ENCODE peak calls at places on chromosomes 11 and 22, in five cellular contexts. V, E, Y, I and W are unnamed samples.

GRCh38 chr11:42707541-42707940 is 604.3 kb upstream of the API5 start:
- ATAC-seq in V (no peak), E (no peak), Y (no peak), I (no peak), W (no peak)

GRCh38 chr11:130051077-130051476 is 18.6 kb upstream of the APLP2 start:
- ATAC-seq in I (no peak), E (no peak), V (no peak), Y (peak; percentile 79), W (peak; percentile 51)

GRCh38 chr11:131918663-131919062 is 548.2 kb downstream of the NTM start:
- ATAC-seq in E (no peak), V (no peak), Y (no peak), I (no peak), W (no peak)

GRCh38 chr22:28822930-28823481 is 22.6 kb upstream of the XBP1 start:
- ATAC-seq in I (peak; percentile 10), E (peak; percentile 22), V (peak; percentile 55), Y (no peak), W (no peak)

GRCh38 chr11:118081241-118081958 is 4.5 kb downstream of the TMPRSS4 start:
- ATAC-seq in Y (no peak), E (no peak), I (no peak), V (no peak), W (no peak)

GRCh38 chr11:11864332-11864731 is 22.6 kb downstream of the USP47 start:
- ATAC-seq in Y (no peak), E (peak; percentile 83), I (no peak), V (peak; percentile 9), W (no peak)

GRCh38 chr11:66290332-66290629 is 1.3 kb upstream of the YIF1A start:
- ATAC-seq in I (no peak), V (no peak), Y (no peak), E (no peak), W (no peak)

GRCh38 chr11:60194511-60194910 is 11.6 kb upstream of the MS4A6A start:
- ATAC-seq in V (peak; percentile 73), I (no peak), E (peak; percentile 7), Y (no peak), W (no peak)

GRCh38 chr11:118200901-118201680 is 23.7 kb downstream of the JAML start:
- ATAC-seq in Y (no peak), E (no peak), V (no peak), I (no peak), W (no peak)

GRCh38 chr11:92457250-92457649 is 232.6 kb downstream of the FAT3 start:
- ATAC-seq in E (no peak), I (no peak), Y (no peak), V (no peak), W (no peak)

DNA sequence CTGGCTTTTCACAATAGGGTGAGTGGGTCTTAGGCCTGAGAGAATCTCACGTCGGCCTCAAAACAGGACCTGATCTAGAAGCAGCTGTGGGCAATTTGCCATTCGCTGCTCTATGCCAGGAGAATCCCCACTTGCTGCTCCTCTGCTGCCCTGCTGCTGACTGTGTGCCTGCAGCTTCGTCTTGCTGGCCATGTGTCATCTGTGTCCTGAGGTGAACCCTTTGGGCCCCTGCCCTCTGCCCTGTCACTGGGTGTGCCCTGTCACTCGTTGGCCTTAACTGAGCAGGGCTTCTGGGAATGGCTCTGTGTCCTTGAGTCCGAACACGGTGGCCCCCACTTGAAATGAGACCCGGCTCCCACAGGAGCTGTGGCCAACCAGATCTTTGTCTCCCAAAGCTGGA is 6.2 kb downstream of the NAA40 start:
- ATAC-seq in V (peak; percentile 48), Y (peak; percentile 13), I (peak; percentile 84), E (no peak), W (peak; percentile 12)
- H3K36me3 ChIP-seq in V (peaks cover 78% of the 10 kb centered on the region), Y (peaks cover 18% of the 10 kb centered on the region), I (peaks cover 18% of the 10 kb centered on the region), E (peaks cover 14% of the 10 kb centered on the region), W (no peaks in the 10 kb centered on the region)

DNA sequence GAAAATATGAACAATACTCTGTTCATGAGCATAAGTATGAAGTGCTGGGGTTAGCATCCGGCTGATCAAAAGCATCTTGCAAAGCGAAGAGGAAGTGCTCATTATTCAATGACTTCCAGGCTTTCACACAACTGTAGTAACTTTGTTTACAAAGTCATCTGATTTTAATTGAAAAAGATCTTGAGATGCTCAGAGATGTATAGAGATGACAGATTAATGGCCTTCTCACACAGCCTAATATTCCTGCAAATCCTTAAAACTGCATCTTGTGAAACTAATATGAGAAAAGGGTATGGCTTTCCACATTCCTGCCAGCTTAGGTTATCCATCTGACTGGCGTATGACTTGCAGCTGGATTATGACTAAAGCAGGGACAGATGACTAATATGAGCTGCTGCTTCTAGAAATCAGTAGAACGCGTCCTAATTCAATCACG is 125.4 kb downstream of the CASP12 start:
- ATAC-seq in I (no peak), Y (peak; percentile 92), V (no peak), E (no peak), W (peak; percentile 43)
- TF ChIP-seq EP300 in I (no peak), Y (no peak), V (no peak), E (no peak), W (no peak)

DNA sequence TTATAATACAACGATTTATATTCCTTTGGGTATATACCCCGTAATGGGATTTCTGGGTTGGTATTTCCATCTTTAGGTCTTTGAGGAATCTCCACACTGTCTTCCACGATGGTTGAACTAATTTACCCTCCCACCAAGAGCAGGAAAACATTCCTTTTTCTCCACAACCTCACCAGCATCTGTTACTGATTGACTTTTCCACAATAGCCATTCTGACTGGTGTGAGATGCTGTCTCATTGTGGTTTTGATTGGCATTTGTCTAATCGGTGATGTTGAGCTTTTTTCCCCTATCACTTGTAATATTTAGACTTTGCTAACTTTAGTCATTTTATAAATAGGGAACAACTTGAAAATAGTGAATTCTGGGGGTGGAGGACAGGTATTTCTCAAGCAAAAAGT is 58.1 kb downstream of the PPFIA1 start:
- ATAC-seq in E (no peak), V (no peak), I (no peak), Y (no peak), W (no peak)
- H3K36me3 ChIP-seq in E (peaks cover 40% of the 10 kb centered on the region), V (peaks cover 84% of the 10 kb centered on the region), I (peaks cover 72% of the 10 kb centered on the region), Y (peaks cover 47% of the 10 kb centered on the region), W (peaks cover 90% of the 10 kb centered on the region)

GRCh38 chr11:62791501-62792192 is at the start of gene TMEM223:
- ATAC-seq in I (peak; percentile 85), E (peak; percentile 90), V (peak; percentile 89), Y (peak; percentile 94), W (peak; percentile 83)
- TF ChIP-seq EP300 in I (no peak), E (no peak), V (no peak), Y (no peak), W (no peak)

DNA sequence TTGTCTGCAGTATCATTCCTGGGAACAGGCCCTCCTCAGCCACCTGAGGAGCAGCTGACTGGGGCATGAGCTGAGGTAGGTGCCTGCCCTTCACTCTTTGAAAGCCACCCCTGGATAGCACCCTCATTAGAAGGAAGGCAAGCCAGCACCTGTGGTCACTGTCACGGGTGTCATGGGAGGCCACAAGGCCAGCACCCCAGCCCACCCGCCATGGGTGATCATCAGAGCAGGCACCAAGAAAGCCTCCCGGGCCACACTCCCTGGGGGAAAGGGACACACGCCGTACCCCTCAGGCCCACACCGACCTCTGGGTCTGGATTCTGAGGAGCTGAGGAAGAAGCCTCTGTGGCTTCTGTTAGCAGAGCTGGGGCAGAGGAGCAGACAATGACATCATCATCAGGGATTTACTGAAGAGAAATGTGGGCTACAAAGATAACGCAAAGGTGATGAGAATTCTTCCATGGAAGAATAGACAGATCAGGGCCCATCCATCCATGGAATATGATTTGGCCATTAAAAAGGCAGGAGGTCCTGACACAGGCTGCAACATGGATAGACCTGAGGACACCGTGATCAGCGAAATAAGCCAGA is 16.7 kb upstream of the NAP1L4 start:
- ATAC-seq in I (no peak), E (no peak), V (no peak), Y (no peak), W (no peak)
- H3K36me3 ChIP-seq in I (peaks cover 56% of the 10 kb centered on the region), E (peaks cover 8% of the 10 kb centered on the region), V (peaks cover 70% of the 10 kb centered on the region), Y (peaks cover 81% of the 10 kb centered on the region), W (peaks cover 98% of the 10 kb centered on the region)

DNA sequence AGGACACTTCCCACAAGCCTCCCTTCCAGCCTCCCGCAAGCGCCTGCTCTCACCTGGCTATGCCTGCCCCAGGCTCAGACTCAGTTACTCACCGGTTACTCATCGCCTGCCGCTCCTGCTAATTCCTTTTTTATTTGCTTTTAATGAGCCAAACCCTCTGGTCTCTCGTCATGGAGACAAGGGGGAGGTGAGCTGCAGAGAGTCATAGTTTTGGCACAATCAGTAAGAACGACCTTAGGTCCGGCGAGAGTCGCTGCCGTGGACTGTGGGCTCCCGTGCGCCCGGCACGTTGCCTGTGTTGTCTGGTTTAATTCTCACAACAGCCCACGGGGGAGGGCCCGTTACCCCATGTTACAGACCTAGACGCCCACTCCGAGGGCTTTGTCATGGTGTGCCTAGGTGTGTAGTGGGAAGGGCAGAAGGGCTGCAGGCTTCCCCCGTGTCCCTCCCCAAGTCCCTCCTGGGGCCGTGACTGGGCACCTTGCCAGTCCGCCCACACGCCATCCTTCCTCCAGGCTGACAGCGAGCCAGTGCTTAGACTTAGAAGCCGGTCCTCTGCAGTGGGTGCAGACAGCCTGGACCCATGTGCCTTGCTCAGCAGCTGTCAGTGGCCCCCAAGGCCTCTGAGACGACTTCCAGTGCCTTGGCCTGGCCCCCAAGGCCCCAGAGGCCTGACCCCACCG is 42.2 kb downstream of the WNT7B start:
- ATAC-seq in V (no peak), E (no peak), I (no peak), Y (peak; percentile 15), W (no peak)
- TF ChIP-seq EP300 in V (no peak), E (no peak), I (no peak), Y (no peak), W (no peak)

DNA sequence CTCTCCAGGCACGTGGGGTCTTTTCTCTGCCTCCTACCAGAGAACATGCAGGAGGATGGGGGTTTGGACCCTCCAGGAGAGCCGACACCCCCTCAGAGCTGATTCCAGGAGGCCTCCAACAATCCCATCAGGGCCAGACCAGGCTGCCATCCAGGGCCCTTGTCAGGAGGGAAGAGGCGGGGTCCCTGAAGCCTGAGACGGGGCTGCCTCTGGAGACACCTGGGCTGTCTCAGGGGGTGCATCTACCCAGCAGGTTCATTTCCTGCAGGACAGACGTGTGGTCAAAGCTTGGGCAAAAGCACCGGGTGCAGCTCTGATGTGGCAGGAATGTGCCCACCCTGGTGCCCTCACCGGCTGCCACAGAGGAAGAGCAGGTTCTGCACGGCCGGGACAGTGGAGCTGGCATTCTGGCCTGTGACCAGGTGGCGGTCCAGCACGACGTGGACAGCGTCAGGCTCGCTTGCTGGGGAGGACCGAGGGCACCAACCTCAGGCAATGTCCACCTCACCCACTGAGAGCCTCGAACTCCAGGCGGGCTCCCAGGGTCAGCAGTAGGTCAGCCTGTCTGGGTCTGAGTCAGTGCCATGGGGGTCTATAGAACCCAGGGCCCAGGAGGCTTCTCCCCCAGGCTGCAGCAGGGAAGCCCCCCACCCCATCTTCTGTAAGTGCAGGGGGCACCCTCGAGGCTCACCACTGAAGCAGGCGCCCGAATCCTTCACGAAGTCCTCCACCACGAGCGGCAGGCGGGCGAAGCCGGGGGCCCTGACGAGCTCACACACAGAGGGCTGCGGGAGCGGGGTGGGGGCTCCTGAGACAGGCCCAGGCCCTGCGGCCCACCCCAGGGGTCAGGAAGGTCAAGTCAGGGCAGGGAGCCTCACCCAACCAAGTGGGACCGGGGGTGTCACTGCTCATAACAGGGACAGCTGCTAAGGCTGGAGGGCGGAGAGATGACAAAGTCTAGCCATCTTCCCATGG is 6.4 kb downstream of the GATD1 start:
- ATAC-seq in Y (no peak), E (no peak), V (no peak), I (peak; percentile 3), W (no peak)
- H3K36me3 ChIP-seq in Y (peaks cover 49% of the 10 kb centered on the region), E (peaks cover 7% of the 10 kb centered on the region), V (peaks cover 79% of the 10 kb centered on the region), I (peaks cover 43% of the 10 kb centered on the region), W (peaks cover 88% of the 10 kb centered on the region)